ENCODE peak calls at places on chromosome 12, in seven cellular contexts. D is T47D, T is NCI-H1694, P is germinal center, G is cardiac muscle cell, E is H54, K is stomach. N is an unnamed sample.

GRCh38 chr12:110705309-110705708 is 16.4 kb upstream of the HVCN1 start:
- DNase-seq in T (no peak), G (no peak), P (no peak), K (no peak), D (no peak), E (no peak), N (no peak)

GRCh38 chr12:98317939-98318899 is 197.2 kb upstream of the TMPO start:
- DNase-seq in E (no peak), G (no peak), T (no peak), D (no peak), P (no peak), K (no peak), N (no peak)

GRCh38 chr12:22254450-22254849 is 80.1 kb downstream of the ST8SIA1 start:
- DNase-seq in G (no peak), E (no peak), D (no peak), T (no peak), P (no peak), K (no peak), N (peak)

GRCh38 chr12:51832708-51833107 is 15.8 kb downstream of the FIGNL2 start:
- DNase-seq in E (no peak), P (no peak), G (no peak), T (no peak), D (no peak), K (no peak), N (no peak)

GRCh38 chr12:127723236-127723635 is 543.7 kb upstream of the TMEM132C start:
- DNase-seq in T (peak), E (no peak), P (no peak), G (no peak), K (no peak), D (no peak), N (peak)

GRCh38 chr12:19198272-19198671 is 68.7 kb downstream of the PLEKHA5 start:
- DNase-seq in G (no peak), T (no peak), D (peak), K (no peak), P (no peak), E (no peak), N (no peak)

GRCh38 chr12:12202747-12203146 is 64.1 kb downstream of the LRP6 start:
- DNase-seq in G (no peak), K (no peak), P (no peak), E (no peak), T (no peak), D (no peak), N (no peak)

GRCh38 chr12:49968431-49968830 is 4.3 kb upstream of the AQP6 start:
- DNase-seq in T (no peak), D (no peak), E (no peak), P (no peak), G (no peak), K (no peak), N (no peak)

GRCh38 chr12:57461326-57461903 is 1.8 kb downstream of the GLI1 start:
- DNase-seq in D (peak), P (peak), E (peak), T (no peak), K (peak), G (peak), N (peak)

GRCh38 chr12:68310370-68310769 is 21.8 kb downstream of the MDM1 start:
- DNase-seq in E (peak), P (no peak), K (no peak), T (no peak), D (no peak), G (no peak), N (no peak)

GRCh38 chr12:122471324-122472226 is 29.2 kb downstream of the ZCCHC8 start:
- DNase-seq in K (peak), P (peak), D (peak), G (peak), E (no peak), T (peak), N (peak)

GRCh38 chr12:12747281-12747680 is 30.1 kb downstream of the CDKN1B start:
- DNase-seq in K (no peak), T (no peak), G (peak), P (no peak), D (no peak), E (no peak), N (no peak)

GRCh38 chr12:78236264-78236663 is 405.6 kb downstream of the NAV3 start:
- DNase-seq in G (no peak), T (no peak), E (no peak), P (no peak), K (no peak), D (no peak), N (no peak)

GRCh38 chr12:12081836-12082497 is 11.2 kb downstream of the BCL2L14 start:
- DNase-seq in E (peak), T (peak), D (peak), G (peak), K (no peak), P (no peak), N (peak)

GRCh38 chr12:47987411-47988072 is 16.7 kb downstream of the COL2A1 start:
- DNase-seq in G (no peak), K (no peak), E (no peak), D (no peak), T (no peak), P (no peak), N (no peak)

GRCh38 chr12:121240484-121241202 is 30.7 kb downstream of the P2RX4 start:
- DNase-seq in K (peak), E (no peak), G (no peak), D (no peak), T (no peak), P (peak), N (no peak)

GRCh38 chr12:110941391-110941790 is 21.0 kb upstream of the MYL2 start:
- DNase-seq in P (no peak), T (no peak), G (no peak), K (no peak), E (no peak), D (no peak), N (no peak)

GRCh38 chr12:100708591-100708990 is 86.0 kb upstream of the ANO4 start:
- DNase-seq in G (no peak), K (no peak), D (no peak), T (no peak), E (no peak), P (no peak), N (no peak)

GRCh38 chr12:54385251-54385914 is 850 bp upstream of the ZNF385A start:
- DNase-seq in P (peak), D (no peak), K (no peak), G (no peak), E (no peak), T (no peak), N (no peak)

GRCh38 chr12:1933342-1933992 is 15.0 kb upstream of the CACNA2D4 start:
- DNase-seq in G (no peak), E (no peak), P (peak), T (no peak), K (peak), D (no peak), N (no peak)

GRCh38 chr12:11431486-11431885 is 36.1 kb upstream of the PRB2 start:
- DNase-seq in T (no peak), D (no peak), K (no peak), G (no peak), E (no peak), P (no peak), N (no peak)

GRCh38 chr12:90826031-90826430 is 128.9 kb downstream of the CCER1 start:
- DNase-seq in K (no peak), E (no peak), G (no peak), P (no peak), T (no peak), D (no peak), N (no peak)

GRCh38 chr12:63400746-63401145 is 249.7 kb upstream of the AVPR1A start:
- DNase-seq in T (no peak), K (no peak), D (peak), P (no peak), G (no peak), E (no peak), N (no peak)

GRCh38 chr12:442235-442884 is 17.4 kb upstream of the B4GALNT3 start:
- DNase-seq in G (peak), D (peak), P (peak), E (peak), K (peak), T (peak), N (peak)

GRCh38 chr12:4934651-4935050 is 24.9 kb downstream of the KCNA1 start:
- DNase-seq in K (no peak), E (no peak), G (no peak), D (no peak), P (no peak), T (peak), N (no peak)

GRCh38 chr12:85574291-85574690 is 261.9 kb downstream of the RASSF9 start:
- DNase-seq in E (no peak), T (no peak), G (no peak), P (no peak), K (no peak), D (no peak), N (no peak)

GRCh38 chr12:20547788-20548575 is 147.2 kb upstream of the SLCO1C1 start:
- DNase-seq in P (no peak), D (no peak), T (no peak), K (no peak), E (no peak), G (no peak), N (peak)

GRCh38 chr12:2613674-2614073 is 181.1 kb upstream of the FKBP4 start:
- DNase-seq in K (no peak), G (no peak), E (peak), P (no peak), T (no peak), D (no peak), N (no peak)

GRCh38 chr12:13390381-13390856 is 193.9 kb downstream of the EMP1 start:
- DNase-seq in E (peak), G (no peak), P (no peak), K (peak), D (peak), T (peak), N (peak)

GRCh38 chr12:65525501-65526141 is 247.1 kb downstream of the MSRB3 start:
- DNase-seq in P (no peak), E (no peak), D (no peak), G (no peak), T (no peak), K (no peak), N (peak)

GRCh38 chr12:53862831-53863230 is 75.8 kb upstream of the HOXC13 start:
- DNase-seq in E (peak), D (no peak), G (no peak), T (no peak), K (no peak), P (no peak), N (no peak)

GRCh38 chr12:120145164-120145563 is 28.6 kb upstream of the RAB35 start:
- DNase-seq in E (no peak), K (no peak), P (no peak), G (no peak), T (no peak), D (no peak), N (no peak)

GRCh38 chr12:55996715-55997534 is at the start of gene SUOX:
- DNase-seq in P (peak), G (peak), D (peak), K (peak), T (peak), E (peak), N (peak)

GRCh38 chr12:52522346-52523011 is 2.3 kb upstream of the KRT5 start:
- DNase-seq in D (no peak), K (no peak), T (no peak), E (peak), G (no peak), P (no peak), N (no peak)

GRCh38 chr12:115149279-115149678 is 465.3 kb upstream of the TBX3 start:
- DNase-seq in P (no peak), D (no peak), E (no peak), K (no peak), T (no peak), G (no peak), N (no peak)

GRCh38 chr12:105954891-105955607 is 183.7 kb downstream of the NUAK1 start:
- DNase-seq in K (no peak), D (no peak), T (no peak), E (no peak), P (no peak), G (peak), N (no peak)

GRCh38 chr12:125092872-125093680 is 27.8 kb downstream of the AACS start:
- DNase-seq in G (no peak), K (peak), T (no peak), P (no peak), D (no peak), E (peak), N (peak)

GRCh38 chr12:15274561-15274967 is 47.7 kb upstream of the PTPRO start:
- DNase-seq in D (peak), E (no peak), G (no peak), T (no peak), P (no peak), K (peak), N (no peak)

N was measured in cerebellar cortex.